ENCODE peak calls at places on chromosomes 2 and 18, in ten cellular contexts. One of them, this sample, is unnamed.

GRCh38 chr18:63067939-63068338 is 251.6 kb downstream of the BCL2 start:
- DNase-seq in NCI-H1930: no peak
- DNase-seq in astrocyte of the hippocampus: no peak
- DNase-seq in stimulated activated CD4-positive, alpha-beta T cell treated with anti-CD3 and anti-CD28 coated beads, Interleukin-1b, Interleukin-23, amount 100 ng/mL, for 24 hours: no peak
- DNase-seq in activated T-helper 1 cell treated with Interleukin-2 at 50 U/mL for 16 hours: no peak
- DNase-seq in anterior cingulate cortex: no peak
- DNase-seq in GF-D8: no peak
- DNase-seq in ELR: no peak
- DNase-seq in psoas muscle: no peak
- DNase-seq in G401: no peak
- DNase-seq in this sample: no peak

GRCh38 chr18:8938817-8939216 is 163.7 kb upstream of the NDUFV2 start:
- DNase-seq in NCI-H1930: no peak
- DNase-seq in astrocyte of the hippocampus: no peak
- DNase-seq in stimulated activated CD4-positive, alpha-beta T cell treated with anti-CD3 and anti-CD28 coated beads, Interleukin-1b, Interleukin-23, amount 100 ng/mL, for 24 hours: no peak
- DNase-seq in activated T-helper 1 cell treated with Interleukin-2 at 50 U/mL for 16 hours: no peak
- DNase-seq in anterior cingulate cortex: no peak
- DNase-seq in GF-D8: no peak
- DNase-seq in ELR: no peak
- DNase-seq in psoas muscle: no peak
- DNase-seq in G401: peak; percentile 52
- DNase-seq in this sample: no peak

GRCh38 chr2:133485868-133486267 is 82.4 kb downstream of the NCKAP5 start:
- DNase-seq in NCI-H1930: no peak
- DNase-seq in astrocyte of the hippocampus: no peak
- DNase-seq in stimulated activated CD4-positive, alpha-beta T cell treated with anti-CD3 and anti-CD28 coated beads, Interleukin-1b, Interleukin-23, amount 100 ng/mL, for 24 hours: no peak
- DNase-seq in activated T-helper 1 cell treated with Interleukin-2 at 50 U/mL for 16 hours: no peak
- DNase-seq in anterior cingulate cortex: no peak
- DNase-seq in GF-D8: no peak
- DNase-seq in ELR: no peak
- DNase-seq in psoas muscle: no peak
- DNase-seq in G401: no peak
- DNase-seq in this sample: no peak

GRCh38 chr2:231132126-231132525 is 7.3 kb upstream of the HTR2B start:
- DNase-seq in NCI-H1930: no peak
- DNase-seq in astrocyte of the hippocampus: peak; percentile 16
- DNase-seq in stimulated activated CD4-positive, alpha-beta T cell treated with anti-CD3 and anti-CD28 coated beads, Interleukin-1b, Interleukin-23, amount 100 ng/mL, for 24 hours: no peak
- DNase-seq in activated T-helper 1 cell treated with Interleukin-2 at 50 U/mL for 16 hours: no peak
- DNase-seq in anterior cingulate cortex: no peak
- DNase-seq in GF-D8: no peak
- DNase-seq in ELR: peak; percentile 66
- DNase-seq in psoas muscle: no peak
- DNase-seq in G401: no peak
- DNase-seq in this sample: no peak

GRCh38 chr2:178473931-178474330 is 4.5 kb downstream of the FKBP7 start:
- DNase-seq in NCI-H1930: no peak
- DNase-seq in astrocyte of the hippocampus: peak; percentile 15
- DNase-seq in stimulated activated CD4-positive, alpha-beta T cell treated with anti-CD3 and anti-CD28 coated beads, Interleukin-1b, Interleukin-23, amount 100 ng/mL, for 24 hours: no peak
- DNase-seq in activated T-helper 1 cell treated with Interleukin-2 at 50 U/mL for 16 hours: no peak
- DNase-seq in anterior cingulate cortex: no peak
- DNase-seq in GF-D8: no peak
- DNase-seq in ELR: peak; percentile 13
- DNase-seq in psoas muscle: no peak
- DNase-seq in G401: no peak
- DNase-seq in this sample: no peak

GRCh38 chr2:227717687-227718567 is at the start of gene SLC19A3:
- DNase-seq in NCI-H1930: no peak
- DNase-seq in astrocyte of the hippocampus: peak; percentile 92
- DNase-seq in stimulated activated CD4-positive, alpha-beta T cell treated with anti-CD3 and anti-CD28 coated beads, Interleukin-1b, Interleukin-23, amount 100 ng/mL, for 24 hours: peak; percentile 5
- DNase-seq in activated T-helper 1 cell treated with Interleukin-2 at 50 U/mL for 16 hours: no peak
- DNase-seq in anterior cingulate cortex: peak; percentile 66
- DNase-seq in GF-D8: no peak
- DNase-seq in ELR: peak; percentile 69
- DNase-seq in psoas muscle: peak; percentile 89
- DNase-seq in G401: peak; percentile 49
- DNase-seq in this sample: peak; percentile 70

GRCh38 chr2:233323851-233324250 is 16.2 kb downstream of the SAG start:
- DNase-seq in NCI-H1930: no peak
- DNase-seq in astrocyte of the hippocampus: no peak
- DNase-seq in stimulated activated CD4-positive, alpha-beta T cell treated with anti-CD3 and anti-CD28 coated beads, Interleukin-1b, Interleukin-23, amount 100 ng/mL, for 24 hours: no peak
- DNase-seq in activated T-helper 1 cell treated with Interleukin-2 at 50 U/mL for 16 hours: no peak
- DNase-seq in anterior cingulate cortex: no peak
- DNase-seq in GF-D8: no peak
- DNase-seq in ELR: no peak
- DNase-seq in psoas muscle: no peak
- DNase-seq in G401: no peak
- DNase-seq in this sample: no peak

GRCh38 chr2:191622374-191623320 is 55.3 kb upstream of the NABP1 start:
- DNase-seq in NCI-H1930: no peak
- DNase-seq in astrocyte of the hippocampus: no peak
- DNase-seq in stimulated activated CD4-positive, alpha-beta T cell treated with anti-CD3 and anti-CD28 coated beads, Interleukin-1b, Interleukin-23, amount 100 ng/mL, for 24 hours: no peak
- DNase-seq in activated T-helper 1 cell treated with Interleukin-2 at 50 U/mL for 16 hours: no peak
- DNase-seq in anterior cingulate cortex: no peak
- DNase-seq in GF-D8: no peak
- DNase-seq in ELR: no peak
- DNase-seq in psoas muscle: no peak
- DNase-seq in G401: no peak
- DNase-seq in this sample: no peak

GRCh38 chr2:100031604-100032003 is 110.8 kb downstream of the AFF3 start:
- DNase-seq in NCI-H1930: no peak
- DNase-seq in astrocyte of the hippocampus: no peak
- DNase-seq in stimulated activated CD4-positive, alpha-beta T cell treated with anti-CD3 and anti-CD28 coated beads, Interleukin-1b, Interleukin-23, amount 100 ng/mL, for 24 hours: no peak
- DNase-seq in activated T-helper 1 cell treated with Interleukin-2 at 50 U/mL for 16 hours: no peak
- DNase-seq in anterior cingulate cortex: no peak
- DNase-seq in GF-D8: no peak
- DNase-seq in ELR: no peak
- DNase-seq in psoas muscle: no peak
- DNase-seq in G401: no peak
- DNase-seq in this sample: no peak

GRCh38 chr2:205056066-205056678 is 510.9 kb downstream of the PARD3B start:
- DNase-seq in NCI-H1930: no peak
- DNase-seq in astrocyte of the hippocampus: no peak
- DNase-seq in stimulated activated CD4-positive, alpha-beta T cell treated with anti-CD3 and anti-CD28 coated beads, Interleukin-1b, Interleukin-23, amount 100 ng/mL, for 24 hours: no peak
- DNase-seq in activated T-helper 1 cell treated with Interleukin-2 at 50 U/mL for 16 hours: no peak
- DNase-seq in anterior cingulate cortex: no peak
- DNase-seq in GF-D8: no peak
- DNase-seq in ELR: peak; percentile 15
- DNase-seq in psoas muscle: no peak
- DNase-seq in G401: no peak
- DNase-seq in this sample: no peak

GRCh38 chr2:12507295-12507694 is 209.4 kb upstream of the TRIB2 start:
- DNase-seq in NCI-H1930: no peak
- DNase-seq in astrocyte of the hippocampus: peak; percentile 23
- DNase-seq in stimulated activated CD4-positive, alpha-beta T cell treated with anti-CD3 and anti-CD28 coated beads, Interleukin-1b, Interleukin-23, amount 100 ng/mL, for 24 hours: peak; percentile 65
- DNase-seq in activated T-helper 1 cell treated with Interleukin-2 at 50 U/mL for 16 hours: peak; percentile 41
- DNase-seq in anterior cingulate cortex: no peak
- DNase-seq in GF-D8: peak; percentile 17
- DNase-seq in ELR: peak; percentile 90
- DNase-seq in psoas muscle: no peak
- DNase-seq in G401: no peak
- DNase-seq in this sample: no peak

GRCh38 chr2:20144861-20145260 is 80.1 kb downstream of the SDC1 start:
- DNase-seq in NCI-H1930: no peak
- DNase-seq in astrocyte of the hippocampus: no peak
- DNase-seq in stimulated activated CD4-positive, alpha-beta T cell treated with anti-CD3 and anti-CD28 coated beads, Interleukin-1b, Interleukin-23, amount 100 ng/mL, for 24 hours: no peak
- DNase-seq in activated T-helper 1 cell treated with Interleukin-2 at 50 U/mL for 16 hours: no peak
- DNase-seq in anterior cingulate cortex: no peak
- DNase-seq in GF-D8: no peak
- DNase-seq in ELR: peak; percentile 29
- DNase-seq in psoas muscle: no peak
- DNase-seq in G401: no peak
- DNase-seq in this sample: no peak

GRCh38 chr2:129812071-129812470 is 167.4 kb upstream of the RAB6C start:
- DNase-seq in NCI-H1930: no peak
- DNase-seq in astrocyte of the hippocampus: no peak
- DNase-seq in stimulated activated CD4-positive, alpha-beta T cell treated with anti-CD3 and anti-CD28 coated beads, Interleukin-1b, Interleukin-23, amount 100 ng/mL, for 24 hours: no peak
- DNase-seq in activated T-helper 1 cell treated with Interleukin-2 at 50 U/mL for 16 hours: no peak
- DNase-seq in anterior cingulate cortex: peak; percentile 33
- DNase-seq in GF-D8: peak; percentile 86
- DNase-seq in ELR: no peak
- DNase-seq in psoas muscle: peak; percentile 32
- DNase-seq in G401: peak; percentile 4
- DNase-seq in this sample: no peak

GRCh38 chr2:239259603-239260298 is 141.1 kb downstream of the HDAC4 start:
- DNase-seq in NCI-H1930: no peak
- DNase-seq in astrocyte of the hippocampus: no peak
- DNase-seq in stimulated activated CD4-positive, alpha-beta T cell treated with anti-CD3 and anti-CD28 coated beads, Interleukin-1b, Interleukin-23, amount 100 ng/mL, for 24 hours: no peak
- DNase-seq in activated T-helper 1 cell treated with Interleukin-2 at 50 U/mL for 16 hours: no peak
- DNase-seq in anterior cingulate cortex: no peak
- DNase-seq in GF-D8: peak; percentile 65
- DNase-seq in ELR: no peak
- DNase-seq in psoas muscle: no peak
- DNase-seq in G401: no peak
- DNase-seq in this sample: no peak

GRCh38 chr18:7840445-7840844 is 273.3 kb downstream of the PTPRM start:
- DNase-seq in NCI-H1930: no peak
- DNase-seq in astrocyte of the hippocampus: no peak
- DNase-seq in stimulated activated CD4-positive, alpha-beta T cell treated with anti-CD3 and anti-CD28 coated beads, Interleukin-1b, Interleukin-23, amount 100 ng/mL, for 24 hours: no peak
- DNase-seq in activated T-helper 1 cell treated with Interleukin-2 at 50 U/mL for 16 hours: no peak
- DNase-seq in anterior cingulate cortex: no peak
- DNase-seq in GF-D8: no peak
- DNase-seq in ELR: peak; percentile 14
- DNase-seq in psoas muscle: no peak
- DNase-seq in G401: no peak
- DNase-seq in this sample: no peak

GRCh38 chr2:234261736-234262135 is 211.2 kb downstream of the SPP2 start:
- DNase-seq in NCI-H1930: no peak
- DNase-seq in astrocyte of the hippocampus: no peak
- DNase-seq in stimulated activated CD4-positive, alpha-beta T cell treated with anti-CD3 and anti-CD28 coated beads, Interleukin-1b, Interleukin-23, amount 100 ng/mL, for 24 hours: no peak
- DNase-seq in activated T-helper 1 cell treated with Interleukin-2 at 50 U/mL for 16 hours: no peak
- DNase-seq in anterior cingulate cortex: no peak
- DNase-seq in GF-D8: no peak
- DNase-seq in ELR: no peak
- DNase-seq in psoas muscle: no peak
- DNase-seq in G401: no peak
- DNase-seq in this sample: no peak

GRCh38 chr2:236073867-236074655 is 94.1 kb downstream of the GBX2 start:
- DNase-seq in NCI-H1930: no peak
- DNase-seq in astrocyte of the hippocampus: no peak
- DNase-seq in stimulated activated CD4-positive, alpha-beta T cell treated with anti-CD3 and anti-CD28 coated beads, Interleukin-1b, Interleukin-23, amount 100 ng/mL, for 24 hours: no peak
- DNase-seq in activated T-helper 1 cell treated with Interleukin-2 at 50 U/mL for 16 hours: no peak
- DNase-seq in anterior cingulate cortex: no peak
- DNase-seq in GF-D8: no peak
- DNase-seq in ELR: no peak
- DNase-seq in psoas muscle: no peak
- DNase-seq in G401: no peak
- DNase-seq in this sample: no peak

GRCh38 chr2:224085246-224085645 is 46.2 kb upstream of the SERPINE2 start:
- DNase-seq in NCI-H1930: no peak
- DNase-seq in astrocyte of the hippocampus: peak; percentile 21
- DNase-seq in stimulated activated CD4-positive, alpha-beta T cell treated with anti-CD3 and anti-CD28 coated beads, Interleukin-1b, Interleukin-23, amount 100 ng/mL, for 24 hours: no peak
- DNase-seq in activated T-helper 1 cell treated with Interleukin-2 at 50 U/mL for 16 hours: no peak
- DNase-seq in anterior cingulate cortex: no peak
- DNase-seq in GF-D8: no peak
- DNase-seq in ELR: peak; percentile 87
- DNase-seq in psoas muscle: no peak
- DNase-seq in G401: no peak
- DNase-seq in this sample: no peak

GRCh38 chr2:43534569-43534968 is 61.3 kb downstream of the THADA start:
- DNase-seq in NCI-H1930: no peak
- DNase-seq in astrocyte of the hippocampus: no peak
- DNase-seq in stimulated activated CD4-positive, alpha-beta T cell treated with anti-CD3 and anti-CD28 coated beads, Interleukin-1b, Interleukin-23, amount 100 ng/mL, for 24 hours: no peak
- DNase-seq in activated T-helper 1 cell treated with Interleukin-2 at 50 U/mL for 16 hours: no peak
- DNase-seq in anterior cingulate cortex: no peak
- DNase-seq in GF-D8: no peak
- DNase-seq in ELR: no peak
- DNase-seq in psoas muscle: no peak
- DNase-seq in G401: no peak
- DNase-seq in this sample: no peak

GRCh38 chr18:59697236-59697932 is at the start of gene CCBE1:
- DNase-seq in NCI-H1930: peak; percentile 54
- DNase-seq in astrocyte of the hippocampus: peak; percentile 86
- DNase-seq in stimulated activated CD4-positive, alpha-beta T cell treated with anti-CD3 and anti-CD28 coated beads, Interleukin-1b, Interleukin-23, amount 100 ng/mL, for 24 hours: peak; percentile 20
- DNase-seq in activated T-helper 1 cell treated with Interleukin-2 at 50 U/mL for 16 hours: no peak
- DNase-seq in anterior cingulate cortex: peak; percentile 29
- DNase-seq in GF-D8: no peak
- DNase-seq in ELR: peak; percentile 92
- DNase-seq in psoas muscle: peak; percentile 61
- DNase-seq in G401: no peak
- DNase-seq in this sample: peak; percentile 73

GRCh38 chr2:237689569-237690131 is 62.3 kb downstream of the LRRFIP1 start:
- DNase-seq in NCI-H1930: no peak
- DNase-seq in astrocyte of the hippocampus: peak; percentile 48
- DNase-seq in stimulated activated CD4-positive, alpha-beta T cell treated with anti-CD3 and anti-CD28 coated beads, Interleukin-1b, Interleukin-23, amount 100 ng/mL, for 24 hours: no peak
- DNase-seq in activated T-helper 1 cell treated with Interleukin-2 at 50 U/mL for 16 hours: no peak
- DNase-seq in anterior cingulate cortex: no peak
- DNase-seq in GF-D8: peak; percentile 70
- DNase-seq in ELR: no peak
- DNase-seq in psoas muscle: no peak
- DNase-seq in G401: no peak
- DNase-seq in this sample: no peak

GRCh38 chr2:147297820-147298219 is 547.0 kb upstream of the ACVR2A start:
- DNase-seq in NCI-H1930: no peak
- DNase-seq in astrocyte of the hippocampus: no peak
- DNase-seq in stimulated activated CD4-positive, alpha-beta T cell treated with anti-CD3 and anti-CD28 coated beads, Interleukin-1b, Interleukin-23, amount 100 ng/mL, for 24 hours: no peak
- DNase-seq in activated T-helper 1 cell treated with Interleukin-2 at 50 U/mL for 16 hours: peak; percentile 13
- DNase-seq in anterior cingulate cortex: no peak
- DNase-seq in GF-D8: no peak
- DNase-seq in ELR: no peak
- DNase-seq in psoas muscle: no peak
- DNase-seq in G401: no peak
- DNase-seq in this sample: no peak

GRCh38 chr2:113895301-113895700 is 5.4 kb downstream of the ACTR3 start:
- DNase-seq in NCI-H1930: no peak
- DNase-seq in astrocyte of the hippocampus: peak; percentile 39
- DNase-seq in stimulated activated CD4-positive, alpha-beta T cell treated with anti-CD3 and anti-CD28 coated beads, Interleukin-1b, Interleukin-23, amount 100 ng/mL, for 24 hours: no peak
- DNase-seq in activated T-helper 1 cell treated with Interleukin-2 at 50 U/mL for 16 hours: no peak
- DNase-seq in anterior cingulate cortex: no peak
- DNase-seq in GF-D8: no peak
- DNase-seq in ELR: peak; percentile 58
- DNase-seq in psoas muscle: no peak
- DNase-seq in G401: no peak
- DNase-seq in this sample: no peak

GRCh38 chr2:143936758-143937562 is 583.0 kb downstream of the ZEB2 start:
- DNase-seq in NCI-H1930: peak; percentile 9
- DNase-seq in astrocyte of the hippocampus: peak; percentile 79
- DNase-seq in stimulated activated CD4-positive, alpha-beta T cell treated with anti-CD3 and anti-CD28 coated beads, Interleukin-1b, Interleukin-23, amount 100 ng/mL, for 24 hours: peak; percentile 12
- DNase-seq in activated T-helper 1 cell treated with Interleukin-2 at 50 U/mL for 16 hours: no peak
- DNase-seq in anterior cingulate cortex: peak; percentile 77
- DNase-seq in GF-D8: no peak
- DNase-seq in ELR: peak; percentile 66
- DNase-seq in psoas muscle: peak; percentile 18
- DNase-seq in G401: no peak
- DNase-seq in this sample: peak; percentile 43

GRCh38 chr18:9846162-9846915 is 39.4 kb upstream of the TXNDC2 start:
- DNase-seq in NCI-H1930: no peak
- DNase-seq in astrocyte of the hippocampus: peak; percentile 61
- DNase-seq in stimulated activated CD4-positive, alpha-beta T cell treated with anti-CD3 and anti-CD28 coated beads, Interleukin-1b, Interleukin-23, amount 100 ng/mL, for 24 hours: no peak
- DNase-seq in activated T-helper 1 cell treated with Interleukin-2 at 50 U/mL for 16 hours: no peak
- DNase-seq in anterior cingulate cortex: no peak
- DNase-seq in GF-D8: no peak
- DNase-seq in ELR: no peak
- DNase-seq in psoas muscle: no peak
- DNase-seq in G401: no peak
- DNase-seq in this sample: no peak

GRCh38 chr2:43475137-43475846 is 120.5 kb downstream of the THADA start:
- DNase-seq in NCI-H1930: no peak
- DNase-seq in astrocyte of the hippocampus: no peak
- DNase-seq in stimulated activated CD4-positive, alpha-beta T cell treated with anti-CD3 and anti-CD28 coated beads, Interleukin-1b, Interleukin-23, amount 100 ng/mL, for 24 hours: no peak
- DNase-seq in activated T-helper 1 cell treated with Interleukin-2 at 50 U/mL for 16 hours: no peak
- DNase-seq in anterior cingulate cortex: no peak
- DNase-seq in GF-D8: no peak
- DNase-seq in ELR: no peak
- DNase-seq in psoas muscle: no peak
- DNase-seq in G401: no peak
- DNase-seq in this sample: no peak

This sample was measured in neural crest cell.